ENCODE peak calls at places on chromosomes 2 and 18, in five cellular contexts. B is fibroblast of lung, Q is pancreas, K is nephron progenitor cell, E is OCI-LY7. A is an unnamed sample.
A peak's percentile ranks its signal among the peaks of the same experiment; 100 is the strongest.

GRCh38 chr2:233051241-233052149 is 8.6 kb upstream of the INPP5D start:
- DNase-seq in B (peak; percentile 79), Q (no peak), K (peak; percentile 35), E (no peak), A (no peak)

GRCh38 chr2:150812664-150813408 is 325.4 kb upstream of the RND3 start:
- DNase-seq in B (no peak), Q (no peak), K (no peak), E (no peak), A (no peak)

GRCh38 chr2:169636440-169637097 is 52.4 kb downstream of the PPIG start:
- DNase-seq in B (no peak), Q (no peak), K (no peak), E (no peak), A (no peak)

GRCh38 chr2:181305151-181306123 is 151.7 kb upstream of the ITGA4 start:
- DNase-seq in B (peak; percentile 17), Q (no peak), K (no peak), E (peak; percentile 93), A (no peak)

GRCh38 chr2:104164721-104165252 is 689.1 kb upstream of the POU3F3 start:
- DNase-seq in B (no peak), Q (no peak), K (no peak), E (no peak), A (no peak)

GRCh38 chr2:66929632-66930385 is 467.3 kb upstream of the ETAA1 start:
- DNase-seq in B (peak; percentile 74), Q (peak; percentile 85), K (no peak), E (no peak), A (peak; percentile 55)

GRCh38 chr2:85953476-85953875 is 64.7 kb upstream of the ST3GAL5 start:
- DNase-seq in B (no peak), Q (no peak), K (no peak), E (no peak), A (no peak)

GRCh38 chr2:70674636-70675430 is 93.2 kb downstream of the ADD2 start:
- DNase-seq in B (no peak), Q (no peak), K (no peak), E (no peak), A (no peak)

GRCh38 chr2:175574069-175574468 is 392.6 kb upstream of the ATP5MC3 start:
- DNase-seq in B (no peak), Q (no peak), K (no peak), E (no peak), A (no peak)

GRCh38 chr2:113216321-113216720 is 42.5 kb downstream of the PSD4 start:
- DNase-seq in B (no peak), Q (no peak), K (no peak), E (no peak), A (no peak)

GRCh38 chr2:85011747-85012146 is 40.8 kb downstream of the KCMF1 start:
- DNase-seq in B (no peak), Q (no peak), K (no peak), E (peak; percentile 14), A (no peak)

GRCh38 chr2:60109744-60110143 is 443.7 kb downstream of the BCL11A start:
- DNase-seq in B (no peak), Q (no peak), K (no peak), E (no peak), A (no peak)

GRCh38 chr2:10303634-10304378 is 1.1 kb downstream of the HPCAL1 start:
- DNase-seq in B (peak; percentile 77), Q (peak; percentile 53), K (peak; percentile 73), E (peak; percentile 59), A (no peak)

GRCh38 chr2:162210385-162210784 is 32.9 kb downstream of the FAP start:
- DNase-seq in B (peak; percentile 27), Q (no peak), K (no peak), E (no peak), A (no peak)

GRCh38 chr2:20590704-20591515 is 60.0 kb downstream of the HS1BP3 start:
- DNase-seq in B (peak; percentile 56), Q (no peak), K (no peak), E (no peak), A (no peak)

GRCh38 chr2:213237787-213238186 is 46.5 kb upstream of the SPAG16 start:
- DNase-seq in B (no peak), Q (no peak), K (no peak), E (no peak), A (no peak)

GRCh38 chr2:186181625-186182024 is 304.4 kb upstream of the ZC3H15 start:
- DNase-seq in B (no peak), Q (no peak), K (no peak), E (no peak), A (no peak)

GRCh38 chr18:45569566-45569965 is 45.7 kb upstream of the SLC14A2 start:
- DNase-seq in B (no peak), Q (peak; percentile 36), K (no peak), E (no peak), A (no peak)

GRCh38 chr2:23697676-23698075 is 229.2 kb downstream of the ATAD2B start:
- DNase-seq in B (peak; percentile 41), Q (no peak), K (no peak), E (no peak), A (no peak)

GRCh38 chr2:170206246-170206645 is 28.3 kb downstream of the MYO3B start:
- DNase-seq in B (no peak), Q (no peak), K (no peak), E (no peak), A (no peak)

GRCh38 chr18:57813245-57813644 is 10.1 kb upstream of the ATP8B1 start:
- DNase-seq in B (peak; percentile 77), Q (no peak), K (no peak), E (no peak), A (no peak)

GRCh38 chr2:105926960-105927678 is 182.4 kb downstream of the NCK2 start:
- DNase-seq in B (no peak), Q (peak; percentile 46), K (no peak), E (peak; percentile 24), A (no peak)

GRCh38 chr2:140892429-140892828 is 1238.4 kb downstream of the LRP1B start:
- DNase-seq in B (no peak), Q (no peak), K (no peak), E (no peak), A (no peak)

GRCh38 chr2:62441824-62442223 is 64.2 kb downstream of the TMEM17 start:
- DNase-seq in B (no peak), Q (no peak), K (no peak), E (no peak), A (no peak)

GRCh38 chr2:223494987-223495386 is 107.2 kb downstream of the SCG2 start:
- DNase-seq in B (no peak), Q (no peak), K (no peak), E (no peak), A (no peak)

GRCh38 chr2:38163006-38163405 is 87.1 kb upstream of the CYP1B1 start:
- DNase-seq in B (no peak), Q (no peak), K (no peak), E (peak; percentile 18), A (no peak)

GRCh38 chr2:240227538-240228428 is 87.3 kb upstream of the OTOS start:
- DNase-seq in B (no peak), Q (peak; percentile 3), K (no peak), E (no peak), A (peak; percentile 22)

GRCh38 chr2:47682231-47682749 is 100.7 kb upstream of the MSH6 start:
- DNase-seq in B (no peak), Q (no peak), K (no peak), E (no peak), A (no peak)

GRCh38 chr18:75363446-75364225 is 63.9 kb downstream of the SMIM21 start:
- DNase-seq in B (no peak), Q (peak; percentile 27), K (no peak), E (no peak), A (no peak)

GRCh38 chr2:207143474-207144190 is 22.1 kb downstream of the KLF7 start:
- DNase-seq in B (peak; percentile 74), Q (peak; percentile 16), K (peak; percentile 53), E (no peak), A (no peak)

DNA sequence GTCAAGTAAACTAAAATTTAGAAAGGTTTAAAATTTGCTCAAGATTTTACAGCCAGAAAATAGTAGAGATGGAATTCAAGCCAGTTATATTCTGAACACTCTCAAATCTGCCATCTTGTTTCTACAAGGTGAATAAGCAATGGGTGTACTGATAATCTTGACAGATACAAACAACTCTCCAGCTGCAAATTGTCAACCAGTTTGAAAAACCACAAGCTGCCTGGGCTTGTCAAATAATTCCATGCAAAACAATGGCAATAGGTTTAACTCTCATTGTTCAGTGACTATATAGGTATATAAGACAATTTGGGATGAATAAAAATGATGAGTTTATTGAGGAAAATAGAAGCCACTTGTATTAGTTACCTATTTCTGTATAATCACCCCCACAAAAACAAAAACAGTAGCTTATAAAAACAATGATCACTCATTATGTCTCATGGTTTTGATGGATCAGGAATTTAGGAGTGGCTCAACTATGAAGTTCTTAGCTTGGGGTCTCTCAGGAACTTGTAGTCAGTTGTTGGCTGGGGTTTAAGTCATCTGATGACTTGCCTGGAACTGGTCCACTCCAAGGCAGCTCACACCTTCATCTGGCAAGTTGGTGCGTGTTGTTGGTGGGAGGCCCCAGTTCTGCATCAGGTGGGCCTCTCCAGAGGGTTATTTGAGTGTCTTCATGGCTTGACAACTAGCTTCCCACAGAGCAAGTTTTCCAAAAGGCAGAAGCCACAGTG is 12.6 kb upstream of the EVA1A start:
- DNase-seq in B (no peak), Q (no peak), K (no peak), E (no peak), A (no peak)
- TF ChIP-seq CTCF in B (no peak), Q (no peak), K (no peak), E (no peak), A (no peak)

DNA sequence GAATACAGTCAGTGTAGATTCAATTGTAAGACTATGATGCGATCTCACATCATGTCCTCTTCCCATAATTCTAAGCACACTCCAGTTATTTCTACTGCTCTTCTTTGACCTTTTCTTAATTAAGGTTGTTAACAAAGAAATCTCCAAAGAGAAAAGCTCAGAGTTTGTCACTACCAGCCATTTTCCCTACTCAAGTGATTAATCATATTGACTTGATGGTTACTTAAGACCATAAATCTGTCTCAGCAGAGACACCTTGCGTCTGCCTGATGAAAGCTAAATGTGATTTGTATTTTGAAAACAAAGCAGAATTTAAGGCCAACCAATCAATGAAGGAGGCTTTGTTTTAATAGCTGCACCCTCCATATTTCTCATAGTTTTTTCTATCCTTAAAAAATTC is 130.3 kb downstream of the DTNA start:
- DNase-seq in B (no peak), Q (no peak), K (no peak), E (no peak), A (no peak)
- TF ChIP-seq CTCF in B (no peak), Q (no peak), K (no peak), E (no peak), A (no peak)

GRCh38 chr18:28999711-29000110 is 822.8 kb upstream of the CDH2 start:
- DNase-seq in B (no peak), Q (no peak), K (no peak), E (no peak), A (no peak)

GRCh38 chr18:28995319-28995718 is 818.4 kb upstream of the CDH2 start:
- DNase-seq in B (peak; percentile 7), Q (no peak), K (no peak), E (no peak), A (no peak)
- TF ChIP-seq CTCF in B (peak; percentile 31), Q (no peak), K (no peak), E (no peak), A (no peak)

GRCh38 chr18:61635901-61636528 is 256.8 kb downstream of the RNF152 start:
- DNase-seq in B (peak; percentile 72), Q (peak; percentile 75), K (peak; percentile 46), E (peak; percentile 31), A (peak; percentile 62)
- TF ChIP-seq CTCF in B (peak; percentile 84), Q (peak; percentile 79), K (peak; percentile 81), E (peak; percentile 77), A (peak; percentile 65)

GRCh38 chr2:188984126-188984525 is 10.0 kb downstream of the COL3A1 start:
- DNase-seq in B (peak; percentile 94), Q (no peak), K (no peak), E (no peak), A (no peak)
- TF ChIP-seq CTCF in B (peak; percentile 40), Q (no peak), K (no peak), E (no peak), A (no peak)